ENCODE peak calls at places on chromosomes 12 and 14, in six cellular contexts. One of them, this sample, is unnamed.

GRCh38 chr12:106089935-106090334 is 48.8 kb downstream of the NUAK1 start:
- DNase-seq in esophagus squamous epithelium: no peak
- DNase-seq in thoracic aorta: no peak
- DNase-seq in AG10803: no peak
- DNase-seq in mesothelial cell of epicardium: no peak
- DNase-seq in heart left ventricle: no peak
- DNase-seq in this sample: no peak

GRCh38 chr14:44283836-44284235 is 223.2 kb downstream of the FSCB start:
- DNase-seq in esophagus squamous epithelium: no peak
- DNase-seq in thoracic aorta: no peak
- DNase-seq in AG10803: no peak
- DNase-seq in mesothelial cell of epicardium: no peak
- DNase-seq in heart left ventricle: no peak
- DNase-seq in this sample: no peak

GRCh38 chr14:31280871-31281220 is 73.3 kb upstream of the HECTD1 start:
- DNase-seq in esophagus squamous epithelium: no peak
- DNase-seq in thoracic aorta: no peak
- DNase-seq in AG10803: no peak
- DNase-seq in mesothelial cell of epicardium: no peak
- DNase-seq in heart left ventricle: no peak
- DNase-seq in this sample: no peak

GRCh38 chr12:846376-846775 is 94.0 kb downstream of the WNK1 start:
- DNase-seq in esophagus squamous epithelium: no peak
- DNase-seq in thoracic aorta: no peak
- DNase-seq in AG10803: no peak
- DNase-seq in mesothelial cell of epicardium: no peak
- DNase-seq in heart left ventricle: no peak
- DNase-seq in this sample: no peak

GRCh38 chr14:65703996-65704395 is 291.5 kb downstream of the FUT8 start:
- DNase-seq in esophagus squamous epithelium: no peak
- DNase-seq in thoracic aorta: no peak
- DNase-seq in AG10803: peak
- DNase-seq in mesothelial cell of epicardium: no peak
- DNase-seq in heart left ventricle: no peak
- DNase-seq in this sample: no peak

GRCh38 chr12:106020736-106021135 is 118.0 kb downstream of the NUAK1 start:
- DNase-seq in esophagus squamous epithelium: no peak
- DNase-seq in thoracic aorta: no peak
- DNase-seq in AG10803: no peak
- DNase-seq in mesothelial cell of epicardium: no peak
- DNase-seq in heart left ventricle: no peak
- DNase-seq in this sample: no peak

GRCh38 chr12:78210894-78211302 is 380.2 kb downstream of the NAV3 start:
- DNase-seq in esophagus squamous epithelium: no peak
- DNase-seq in thoracic aorta: no peak
- DNase-seq in AG10803: peak
- DNase-seq in mesothelial cell of epicardium: no peak
- DNase-seq in heart left ventricle: no peak
- DNase-seq in this sample: peak

GRCh38 chr12:92951006-92951405 is 21.9 kb upstream of the EEA1 start:
- DNase-seq in esophagus squamous epithelium: no peak
- DNase-seq in thoracic aorta: no peak
- DNase-seq in AG10803: no peak
- DNase-seq in mesothelial cell of epicardium: no peak
- DNase-seq in heart left ventricle: no peak
- DNase-seq in this sample: no peak

GRCh38 chr14:21868442-21869046 is 194.9 kb upstream of the OR4E1 start:
- DNase-seq in esophagus squamous epithelium: no peak
- DNase-seq in thoracic aorta: no peak
- DNase-seq in AG10803: peak
- DNase-seq in mesothelial cell of epicardium: peak
- DNase-seq in heart left ventricle: no peak
- DNase-seq in this sample: peak

GRCh38 chr12:11711675-11712327 is 62.3 kb downstream of the ETV6 start:
- DNase-seq in esophagus squamous epithelium: no peak
- DNase-seq in thoracic aorta: no peak
- DNase-seq in AG10803: peak
- DNase-seq in mesothelial cell of epicardium: no peak
- DNase-seq in heart left ventricle: no peak
- DNase-seq in this sample: no peak

GRCh38 chr12:99110866-99111265 is 465.8 kb downstream of the APAF1 start:
- DNase-seq in esophagus squamous epithelium: no peak
- DNase-seq in thoracic aorta: no peak
- DNase-seq in AG10803: no peak
- DNase-seq in mesothelial cell of epicardium: no peak
- DNase-seq in heart left ventricle: no peak
- DNase-seq in this sample: no peak

GRCh38 chr14:71661441-71661840 is 270.8 kb upstream of the RGS6 start:
- DNase-seq in esophagus squamous epithelium: no peak
- DNase-seq in thoracic aorta: no peak
- DNase-seq in AG10803: no peak
- DNase-seq in mesothelial cell of epicardium: no peak
- DNase-seq in heart left ventricle: no peak
- DNase-seq in this sample: no peak

GRCh38 chr12:32918890-32919791 is 22.6 kb upstream of the PKP2 start:
- DNase-seq in esophagus squamous epithelium: no peak
- DNase-seq in thoracic aorta: no peak
- DNase-seq in AG10803: no peak
- DNase-seq in mesothelial cell of epicardium: no peak
- DNase-seq in heart left ventricle: no peak
- DNase-seq in this sample: no peak

GRCh38 chr14:38089123-38089522 is 118.6 kb upstream of the SSTR1 start:
- DNase-seq in esophagus squamous epithelium: no peak
- DNase-seq in thoracic aorta: no peak
- DNase-seq in AG10803: no peak
- DNase-seq in mesothelial cell of epicardium: no peak
- DNase-seq in heart left ventricle: no peak
- DNase-seq in this sample: no peak

GRCh38 chr12:129401572-129401971 is 502.3 kb downstream of the TMEM132D start:
- DNase-seq in esophagus squamous epithelium: no peak
- DNase-seq in thoracic aorta: no peak
- DNase-seq in AG10803: no peak
- DNase-seq in mesothelial cell of epicardium: no peak
- DNase-seq in heart left ventricle: no peak
- DNase-seq in this sample: no peak

GRCh38 chr12:12839003-12839395 is 25.9 kb downstream of the DDX47 start:
- DNase-seq in esophagus squamous epithelium: no peak
- DNase-seq in thoracic aorta: no peak
- DNase-seq in AG10803: no peak
- DNase-seq in mesothelial cell of epicardium: no peak
- DNase-seq in heart left ventricle: no peak
- DNase-seq in this sample: no peak

GRCh38 chr14:90140298-90140955 is 78.6 kb downstream of the KCNK13 start:
- DNase-seq in esophagus squamous epithelium: no peak
- DNase-seq in thoracic aorta: no peak
- DNase-seq in AG10803: no peak
- DNase-seq in mesothelial cell of epicardium: no peak
- DNase-seq in heart left ventricle: no peak
- DNase-seq in this sample: no peak

GRCh38 chr12:21276826-21277225 is 57.9 kb downstream of the SLCO1A2 start:
- DNase-seq in esophagus squamous epithelium: no peak
- DNase-seq in thoracic aorta: no peak
- DNase-seq in AG10803: no peak
- DNase-seq in mesothelial cell of epicardium: no peak
- DNase-seq in heart left ventricle: no peak
- DNase-seq in this sample: no peak

GRCh38 chr12:1836854-1837411 is 16.6 kb downstream of the LRTM2 start:
- DNase-seq in esophagus squamous epithelium: no peak
- DNase-seq in thoracic aorta: no peak
- DNase-seq in AG10803: no peak
- DNase-seq in mesothelial cell of epicardium: no peak
- DNase-seq in heart left ventricle: no peak
- DNase-seq in this sample: no peak

GRCh38 chr14:98022541-98023520 is 1225.6 kb downstream of the VRK1 start:
- DNase-seq in esophagus squamous epithelium: no peak
- DNase-seq in thoracic aorta: no peak
- DNase-seq in AG10803: no peak
- DNase-seq in mesothelial cell of epicardium: no peak
- DNase-seq in heart left ventricle: no peak
- DNase-seq in this sample: no peak

GRCh38 chr14:80978403-80978802 is 23.0 kb downstream of the TSHR start:
- DNase-seq in esophagus squamous epithelium: no peak
- DNase-seq in thoracic aorta: no peak
- DNase-seq in AG10803: no peak
- DNase-seq in mesothelial cell of epicardium: no peak
- DNase-seq in heart left ventricle: no peak
- DNase-seq in this sample: no peak

DNA sequence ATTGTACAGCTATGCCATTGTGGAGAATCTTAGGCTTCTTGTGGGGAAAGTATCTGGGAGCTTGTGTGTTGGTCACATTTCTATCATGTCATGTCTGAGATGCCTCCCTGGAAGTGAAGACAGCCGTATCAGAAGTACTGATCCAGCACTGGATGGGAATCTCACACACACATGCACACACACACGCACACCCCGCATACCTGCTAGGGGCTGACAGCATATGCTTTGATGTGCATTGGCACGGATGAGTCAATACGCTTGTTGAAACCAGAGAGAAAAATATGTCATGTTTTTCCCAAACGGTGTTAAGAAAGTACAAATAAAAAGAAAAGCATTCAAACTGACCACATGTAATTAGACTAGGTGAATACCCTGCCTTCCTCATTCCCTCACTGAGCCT is 260.8 kb downstream of the KTN1 start:
- DNase-seq in esophagus squamous epithelium: no peak
- DNase-seq in thoracic aorta: no peak
- DNase-seq in AG10803: no peak
- DNase-seq in mesothelial cell of epicardium: no peak
- DNase-seq in heart left ventricle: no peak
- DNase-seq in this sample: no peak
- TF ChIP-seq CTCF in esophagus squamous epithelium: no peak
- TF ChIP-seq CTCF in thoracic aorta: no peak
- TF ChIP-seq CTCF in AG10803: no peak
- TF ChIP-seq CTCF in mesothelial cell of epicardium: no peak
- TF ChIP-seq CTCF in heart left ventricle: no peak
- TF ChIP-seq CTCF in this sample: no peak

DNA sequence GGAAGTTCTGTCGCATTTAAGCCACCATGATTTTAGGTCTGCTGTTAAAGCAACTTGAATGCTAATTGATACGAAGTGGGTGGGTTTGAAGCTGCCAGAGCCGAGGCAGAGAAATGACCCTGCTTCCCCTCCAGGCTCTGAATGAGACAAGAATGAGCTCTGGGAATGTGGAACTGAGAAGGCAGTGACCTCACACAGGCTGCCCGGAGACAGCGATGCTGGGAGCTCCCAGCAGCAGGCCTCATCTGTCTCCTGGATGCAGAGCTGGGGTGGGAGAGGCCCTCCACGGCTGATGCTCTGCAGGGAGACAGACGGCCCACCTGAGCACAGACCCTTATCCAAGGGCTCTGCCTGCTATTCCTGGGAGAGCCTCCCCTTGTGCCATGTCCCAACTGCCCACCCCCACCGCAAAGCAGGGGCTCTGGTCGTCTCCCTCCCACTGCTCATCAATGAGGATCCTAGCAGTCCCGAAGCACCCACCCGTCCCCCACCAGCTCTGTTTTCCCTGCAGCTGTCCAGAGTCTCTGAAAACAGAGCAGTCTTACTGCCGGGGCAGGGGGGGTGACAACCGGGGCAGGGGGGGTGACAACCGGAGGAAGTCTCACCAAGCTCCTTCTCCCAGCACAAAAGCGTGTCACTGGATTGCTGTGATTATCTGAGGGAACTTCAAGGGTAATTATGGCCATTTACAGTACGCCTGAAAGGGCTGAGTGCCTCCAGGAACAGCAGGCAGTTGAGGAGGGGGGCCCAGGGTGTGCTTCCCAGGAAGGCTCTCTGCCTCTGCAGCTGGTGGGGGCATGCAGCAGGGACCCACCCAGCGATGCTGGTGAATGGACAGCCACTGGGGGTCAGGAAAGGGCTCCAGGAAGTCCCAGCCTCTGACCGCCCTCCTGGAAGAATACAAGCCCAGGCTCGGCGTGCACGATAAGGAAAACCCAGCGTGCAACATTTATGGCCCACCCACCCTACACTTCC is 67.8 kb downstream of the CHGA start:
- DNase-seq in esophagus squamous epithelium: no peak
- DNase-seq in thoracic aorta: no peak
- DNase-seq in AG10803: no peak
- DNase-seq in mesothelial cell of epicardium: no peak
- DNase-seq in heart left ventricle: no peak
- DNase-seq in this sample: peak
- TF ChIP-seq CTCF in esophagus squamous epithelium: no peak
- TF ChIP-seq CTCF in thoracic aorta: no peak
- TF ChIP-seq CTCF in AG10803: no peak
- TF ChIP-seq CTCF in mesothelial cell of epicardium: no peak
- TF ChIP-seq CTCF in heart left ventricle: no peak
- TF ChIP-seq CTCF in this sample: no peak

GRCh38 chr12:62977879-62978278 is 42.9 kb upstream of the PPM1H start:
- DNase-seq in esophagus squamous epithelium: no peak
- DNase-seq in thoracic aorta: no peak
- DNase-seq in AG10803: no peak
- DNase-seq in mesothelial cell of epicardium: no peak
- DNase-seq in heart left ventricle: no peak
- DNase-seq in this sample: no peak

GRCh38 chr12:62978768-62979167 is 43.8 kb upstream of the PPM1H start:
- DNase-seq in esophagus squamous epithelium: no peak
- DNase-seq in thoracic aorta: no peak
- DNase-seq in AG10803: no peak
- DNase-seq in mesothelial cell of epicardium: no peak
- DNase-seq in heart left ventricle: no peak
- DNase-seq in this sample: no peak

GRCh38 chr12:62986844-62987243 is 51.9 kb upstream of the PPM1H start:
- DNase-seq in esophagus squamous epithelium: no peak
- DNase-seq in thoracic aorta: no peak
- DNase-seq in AG10803: no peak
- DNase-seq in mesothelial cell of epicardium: no peak
- DNase-seq in heart left ventricle: no peak
- DNase-seq in this sample: no peak

DNA sequence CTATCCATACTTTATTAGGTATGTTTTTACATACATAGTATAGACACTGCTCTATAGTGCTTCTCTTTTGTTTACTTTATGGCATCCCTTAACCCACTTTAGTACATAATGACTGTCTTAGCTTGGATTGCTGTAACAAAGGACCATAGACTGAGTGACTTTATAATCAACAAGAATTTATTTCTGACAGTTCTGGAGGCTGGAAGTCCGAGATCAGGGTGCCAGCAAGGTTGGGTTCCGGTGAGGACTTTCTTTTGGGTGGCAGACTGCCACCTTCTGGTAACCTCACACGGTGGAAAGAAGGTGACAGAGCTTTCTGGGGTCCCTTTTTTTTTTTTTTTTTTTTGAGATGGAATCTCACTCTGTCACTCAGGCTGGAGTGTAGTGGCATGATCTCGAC is 48.6 kb upstream of the PPM1H start:
- DNase-seq in esophagus squamous epithelium: no peak
- DNase-seq in thoracic aorta: no peak
- DNase-seq in AG10803: no peak
- DNase-seq in mesothelial cell of epicardium: no peak
- DNase-seq in heart left ventricle: no peak
- DNase-seq in this sample: no peak
- TF ChIP-seq CTCF in esophagus squamous epithelium: no peak
- TF ChIP-seq CTCF in thoracic aorta: no peak
- TF ChIP-seq CTCF in AG10803: no peak
- TF ChIP-seq CTCF in mesothelial cell of epicardium: no peak
- TF ChIP-seq CTCF in heart left ventricle: no peak
- TF ChIP-seq CTCF in this sample: no peak

DNA sequence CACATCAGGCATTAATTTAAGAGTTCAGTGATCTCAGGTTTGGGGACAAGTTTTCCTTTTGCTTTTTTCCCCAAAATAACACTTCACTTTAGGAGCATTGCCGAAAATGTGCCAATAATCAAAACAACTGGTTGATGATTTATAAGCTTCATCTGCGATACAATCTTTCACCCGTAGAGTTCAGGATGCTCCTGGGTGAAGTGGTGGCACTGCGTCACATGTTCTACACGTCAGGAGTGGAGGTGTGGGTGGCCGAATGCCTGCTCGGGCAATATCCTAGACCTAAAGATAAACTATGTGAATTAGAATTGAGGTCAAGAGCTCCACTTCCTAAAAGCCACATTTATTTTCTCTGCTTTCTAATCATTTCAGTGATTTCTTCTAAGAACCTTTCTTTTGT is 70.9 kb upstream of the DICER1 start:
- DNase-seq in esophagus squamous epithelium: no peak
- DNase-seq in thoracic aorta: no peak
- DNase-seq in AG10803: no peak
- DNase-seq in mesothelial cell of epicardium: no peak
- DNase-seq in heart left ventricle: no peak
- DNase-seq in this sample: no peak
- TF ChIP-seq CTCF in esophagus squamous epithelium: no peak
- TF ChIP-seq CTCF in thoracic aorta: no peak
- TF ChIP-seq CTCF in AG10803: no peak
- TF ChIP-seq CTCF in mesothelial cell of epicardium: no peak
- TF ChIP-seq CTCF in heart left ventricle: no peak
- TF ChIP-seq CTCF in this sample: no peak